ENCODE peak calls at places on chromosomes 4 and X, in seven cellular contexts. One of them, this sample, is unnamed.

GRCh38 chr4:169612869-169613859 is 781 bp upstream of the NEK1 start:
- DNase-seq in uterus: peak
- DNase-seq in posterior vena cava: peak
- DNase-seq in activated CD8-positive, alpha-beta memory T cell treated with anti-CD3 and anti-CD28 coated beads for 1 hour: peak
- DNase-seq in WERI-Rb-1: peak
- DNase-seq in COLO829: peak
- DNase-seq in stimulated activated CD4-positive, alpha-beta T cell treated with anti-CD3 and anti-CD28 coated beads, Interleukin-4, amount 100 ng/mL, for 24 hours: peak
- DNase-seq in this sample: peak

GRCh38 chr4:150010525-150011126 is 67.6 kb upstream of the DCLK2 start:
- DNase-seq in uterus: peak
- DNase-seq in posterior vena cava: no peak
- DNase-seq in activated CD8-positive, alpha-beta memory T cell treated with anti-CD3 and anti-CD28 coated beads for 1 hour: no peak
- DNase-seq in WERI-Rb-1: peak
- DNase-seq in COLO829: peak
- DNase-seq in stimulated activated CD4-positive, alpha-beta T cell treated with anti-CD3 and anti-CD28 coated beads, Interleukin-4, amount 100 ng/mL, for 24 hours: no peak
- DNase-seq in this sample: peak

GRCh38 chr4:53908661-53909078 is 155.7 kb downstream of the CHIC2 start:
- DNase-seq in uterus: peak
- DNase-seq in posterior vena cava: no peak
- DNase-seq in activated CD8-positive, alpha-beta memory T cell treated with anti-CD3 and anti-CD28 coated beads for 1 hour: no peak
- DNase-seq in WERI-Rb-1: no peak
- DNase-seq in COLO829: peak
- DNase-seq in stimulated activated CD4-positive, alpha-beta T cell treated with anti-CD3 and anti-CD28 coated beads, Interleukin-4, amount 100 ng/mL, for 24 hours: no peak
- DNase-seq in this sample: no peak

GRCh38 chr4:154205471-154205870 is 286.1 kb downstream of the DCHS2 start:
- DNase-seq in uterus: no peak
- DNase-seq in posterior vena cava: no peak
- DNase-seq in activated CD8-positive, alpha-beta memory T cell treated with anti-CD3 and anti-CD28 coated beads for 1 hour: no peak
- DNase-seq in WERI-Rb-1: no peak
- DNase-seq in COLO829: no peak
- DNase-seq in stimulated activated CD4-positive, alpha-beta T cell treated with anti-CD3 and anti-CD28 coated beads, Interleukin-4, amount 100 ng/mL, for 24 hours: no peak
- DNase-seq in this sample: no peak

GRCh38 chr4:27048350-27049100 is 187.9 kb downstream of the STIM2 start:
- DNase-seq in uterus: no peak
- DNase-seq in posterior vena cava: no peak
- DNase-seq in activated CD8-positive, alpha-beta memory T cell treated with anti-CD3 and anti-CD28 coated beads for 1 hour: no peak
- DNase-seq in WERI-Rb-1: no peak
- DNase-seq in COLO829: peak
- DNase-seq in stimulated activated CD4-positive, alpha-beta T cell treated with anti-CD3 and anti-CD28 coated beads, Interleukin-4, amount 100 ng/mL, for 24 hours: no peak
- DNase-seq in this sample: no peak

GRCh38 chr4:44438687-44439086 is 9.9 kb downstream of the KCTD8 start:
- DNase-seq in uterus: no peak
- DNase-seq in posterior vena cava: no peak
- DNase-seq in activated CD8-positive, alpha-beta memory T cell treated with anti-CD3 and anti-CD28 coated beads for 1 hour: no peak
- DNase-seq in WERI-Rb-1: no peak
- DNase-seq in COLO829: no peak
- DNase-seq in stimulated activated CD4-positive, alpha-beta T cell treated with anti-CD3 and anti-CD28 coated beads, Interleukin-4, amount 100 ng/mL, for 24 hours: no peak
- DNase-seq in this sample: no peak

GRCh38 chr4:103478729-103479128 is 241.1 kb downstream of the TACR3 start:
- DNase-seq in uterus: no peak
- DNase-seq in posterior vena cava: no peak
- DNase-seq in activated CD8-positive, alpha-beta memory T cell treated with anti-CD3 and anti-CD28 coated beads for 1 hour: no peak
- DNase-seq in WERI-Rb-1: no peak
- DNase-seq in COLO829: no peak
- DNase-seq in stimulated activated CD4-positive, alpha-beta T cell treated with anti-CD3 and anti-CD28 coated beads, Interleukin-4, amount 100 ng/mL, for 24 hours: no peak
- DNase-seq in this sample: no peak

GRCh38 chr4:57668621-57669020 is 558.4 kb upstream of the IGFBP7 start:
- DNase-seq in uterus: no peak
- DNase-seq in posterior vena cava: no peak
- DNase-seq in activated CD8-positive, alpha-beta memory T cell treated with anti-CD3 and anti-CD28 coated beads for 1 hour: no peak
- DNase-seq in WERI-Rb-1: no peak
- DNase-seq in COLO829: no peak
- DNase-seq in stimulated activated CD4-positive, alpha-beta T cell treated with anti-CD3 and anti-CD28 coated beads, Interleukin-4, amount 100 ng/mL, for 24 hours: no peak
- DNase-seq in this sample: no peak

GRCh38 chrX:138885886-138886285 is 174.4 kb upstream of the FGF13 start:
- DNase-seq in uterus: no peak
- DNase-seq in posterior vena cava: no peak
- DNase-seq in activated CD8-positive, alpha-beta memory T cell treated with anti-CD3 and anti-CD28 coated beads for 1 hour: no peak
- DNase-seq in WERI-Rb-1: no peak
- DNase-seq in COLO829: peak
- DNase-seq in stimulated activated CD4-positive, alpha-beta T cell treated with anti-CD3 and anti-CD28 coated beads, Interleukin-4, amount 100 ng/mL, for 24 hours: no peak
- DNase-seq in this sample: no peak

GRCh38 chr4:128163177-128164117 is 102.3 kb downstream of the LARP1B start:
- DNase-seq in uterus: no peak
- DNase-seq in posterior vena cava: no peak
- DNase-seq in activated CD8-positive, alpha-beta memory T cell treated with anti-CD3 and anti-CD28 coated beads for 1 hour: no peak
- DNase-seq in WERI-Rb-1: no peak
- DNase-seq in COLO829: peak
- DNase-seq in stimulated activated CD4-positive, alpha-beta T cell treated with anti-CD3 and anti-CD28 coated beads, Interleukin-4, amount 100 ng/mL, for 24 hours: no peak
- DNase-seq in this sample: no peak

GRCh38 chrX:140815868-140816267 is 106.3 kb downstream of the LINC00632 start:
- DNase-seq in uterus: no peak
- DNase-seq in posterior vena cava: no peak
- DNase-seq in activated CD8-positive, alpha-beta memory T cell treated with anti-CD3 and anti-CD28 coated beads for 1 hour: no peak
- DNase-seq in WERI-Rb-1: no peak
- DNase-seq in COLO829: peak
- DNase-seq in stimulated activated CD4-positive, alpha-beta T cell treated with anti-CD3 and anti-CD28 coated beads, Interleukin-4, amount 100 ng/mL, for 24 hours: no peak
- DNase-seq in this sample: no peak

GRCh38 chr4:11496313-11496956 is 67.7 kb upstream of the HS3ST1 start:
- DNase-seq in uterus: no peak
- DNase-seq in posterior vena cava: no peak
- DNase-seq in activated CD8-positive, alpha-beta memory T cell treated with anti-CD3 and anti-CD28 coated beads for 1 hour: no peak
- DNase-seq in WERI-Rb-1: no peak
- DNase-seq in COLO829: peak
- DNase-seq in stimulated activated CD4-positive, alpha-beta T cell treated with anti-CD3 and anti-CD28 coated beads, Interleukin-4, amount 100 ng/mL, for 24 hours: no peak
- DNase-seq in this sample: no peak

GRCh38 chrX:23434356-23434884 is 99.8 kb downstream of the PTCHD1 start:
- DNase-seq in uterus: peak
- DNase-seq in posterior vena cava: peak
- DNase-seq in activated CD8-positive, alpha-beta memory T cell treated with anti-CD3 and anti-CD28 coated beads for 1 hour: no peak
- DNase-seq in WERI-Rb-1: no peak
- DNase-seq in COLO829: peak
- DNase-seq in stimulated activated CD4-positive, alpha-beta T cell treated with anti-CD3 and anti-CD28 coated beads, Interleukin-4, amount 100 ng/mL, for 24 hours: no peak
- DNase-seq in this sample: peak

GRCh38 chr4:2385450-2386020 is 32.9 kb downstream of the ZFYVE28 start:
- DNase-seq in uterus: no peak
- DNase-seq in posterior vena cava: no peak
- DNase-seq in activated CD8-positive, alpha-beta memory T cell treated with anti-CD3 and anti-CD28 coated beads for 1 hour: no peak
- DNase-seq in WERI-Rb-1: no peak
- DNase-seq in COLO829: no peak
- DNase-seq in stimulated activated CD4-positive, alpha-beta T cell treated with anti-CD3 and anti-CD28 coated beads, Interleukin-4, amount 100 ng/mL, for 24 hours: no peak
- DNase-seq in this sample: no peak

GRCh38 chr4:54687887-54688841 is 30.4 kb downstream of the KIT start:
- DNase-seq in uterus: no peak
- DNase-seq in posterior vena cava: no peak
- DNase-seq in activated CD8-positive, alpha-beta memory T cell treated with anti-CD3 and anti-CD28 coated beads for 1 hour: no peak
- DNase-seq in WERI-Rb-1: no peak
- DNase-seq in COLO829: no peak
- DNase-seq in stimulated activated CD4-positive, alpha-beta T cell treated with anti-CD3 and anti-CD28 coated beads, Interleukin-4, amount 100 ng/mL, for 24 hours: no peak
- DNase-seq in this sample: no peak

GRCh38 chr4:129550281-129550785 is 454.4 kb downstream of the C4orf33 start:
- DNase-seq in uterus: no peak
- DNase-seq in posterior vena cava: no peak
- DNase-seq in activated CD8-positive, alpha-beta memory T cell treated with anti-CD3 and anti-CD28 coated beads for 1 hour: no peak
- DNase-seq in WERI-Rb-1: no peak
- DNase-seq in COLO829: peak
- DNase-seq in stimulated activated CD4-positive, alpha-beta T cell treated with anti-CD3 and anti-CD28 coated beads, Interleukin-4, amount 100 ng/mL, for 24 hours: no peak
- DNase-seq in this sample: no peak

GRCh38 chrX:48802089-48802812 is 384 bp downstream of the HDAC6 start:
- DNase-seq in uterus: peak
- DNase-seq in posterior vena cava: peak
- DNase-seq in activated CD8-positive, alpha-beta memory T cell treated with anti-CD3 and anti-CD28 coated beads for 1 hour: peak
- DNase-seq in WERI-Rb-1: peak
- DNase-seq in COLO829: peak
- DNase-seq in stimulated activated CD4-positive, alpha-beta T cell treated with anti-CD3 and anti-CD28 coated beads, Interleukin-4, amount 100 ng/mL, for 24 hours: peak
- DNase-seq in this sample: peak

GRCh38 chr4:5751918-5752802 is 41.2 kb downstream of the EVC start:
- DNase-seq in uterus: no peak
- DNase-seq in posterior vena cava: no peak
- DNase-seq in activated CD8-positive, alpha-beta memory T cell treated with anti-CD3 and anti-CD28 coated beads for 1 hour: no peak
- DNase-seq in WERI-Rb-1: peak
- DNase-seq in COLO829: no peak
- DNase-seq in stimulated activated CD4-positive, alpha-beta T cell treated with anti-CD3 and anti-CD28 coated beads, Interleukin-4, amount 100 ng/mL, for 24 hours: no peak
- DNase-seq in this sample: no peak

GRCh38 chr4:41339812-41340809 is 83.4 kb downstream of the UCHL1 start:
- DNase-seq in uterus: no peak
- DNase-seq in posterior vena cava: no peak
- DNase-seq in activated CD8-positive, alpha-beta memory T cell treated with anti-CD3 and anti-CD28 coated beads for 1 hour: no peak
- DNase-seq in WERI-Rb-1: peak
- DNase-seq in COLO829: no peak
- DNase-seq in stimulated activated CD4-positive, alpha-beta T cell treated with anti-CD3 and anti-CD28 coated beads, Interleukin-4, amount 100 ng/mL, for 24 hours: no peak
- DNase-seq in this sample: no peak

GRCh38 chr4:84814100-84814750 is 152.3 kb downstream of the WDFY3 start:
- DNase-seq in uterus: peak
- DNase-seq in posterior vena cava: no peak
- DNase-seq in activated CD8-positive, alpha-beta memory T cell treated with anti-CD3 and anti-CD28 coated beads for 1 hour: no peak
- DNase-seq in WERI-Rb-1: no peak
- DNase-seq in COLO829: peak
- DNase-seq in stimulated activated CD4-positive, alpha-beta T cell treated with anti-CD3 and anti-CD28 coated beads, Interleukin-4, amount 100 ng/mL, for 24 hours: no peak
- DNase-seq in this sample: no peak

GRCh38 chr4:23728393-23728792 is 161.5 kb downstream of the PPARGC1A start:
- DNase-seq in uterus: no peak
- DNase-seq in posterior vena cava: no peak
- DNase-seq in activated CD8-positive, alpha-beta memory T cell treated with anti-CD3 and anti-CD28 coated beads for 1 hour: no peak
- DNase-seq in WERI-Rb-1: no peak
- DNase-seq in COLO829: peak
- DNase-seq in stimulated activated CD4-positive, alpha-beta T cell treated with anti-CD3 and anti-CD28 coated beads, Interleukin-4, amount 100 ng/mL, for 24 hours: no peak
- DNase-seq in this sample: no peak

GRCh38 chr4:117164338-117164737 is 79.0 kb upstream of the TRAM1L1 start:
- DNase-seq in uterus: no peak
- DNase-seq in posterior vena cava: no peak
- DNase-seq in activated CD8-positive, alpha-beta memory T cell treated with anti-CD3 and anti-CD28 coated beads for 1 hour: no peak
- DNase-seq in WERI-Rb-1: no peak
- DNase-seq in COLO829: no peak
- DNase-seq in stimulated activated CD4-positive, alpha-beta T cell treated with anti-CD3 and anti-CD28 coated beads, Interleukin-4, amount 100 ng/mL, for 24 hours: no peak
- DNase-seq in this sample: no peak

GRCh38 chr4:25174674-25175073 is 14.4 kb upstream of the SEPSECS start:
- DNase-seq in uterus: no peak
- DNase-seq in posterior vena cava: no peak
- DNase-seq in activated CD8-positive, alpha-beta memory T cell treated with anti-CD3 and anti-CD28 coated beads for 1 hour: no peak
- DNase-seq in WERI-Rb-1: no peak
- DNase-seq in COLO829: no peak
- DNase-seq in stimulated activated CD4-positive, alpha-beta T cell treated with anti-CD3 and anti-CD28 coated beads, Interleukin-4, amount 100 ng/mL, for 24 hours: no peak
- DNase-seq in this sample: no peak

GRCh38 chr4:70903282-70903603 is 1.1 kb downstream of the MOB1B start:
- DNase-seq in uterus: no peak
- DNase-seq in posterior vena cava: no peak
- DNase-seq in activated CD8-positive, alpha-beta memory T cell treated with anti-CD3 and anti-CD28 coated beads for 1 hour: no peak
- DNase-seq in WERI-Rb-1: no peak
- DNase-seq in COLO829: no peak
- DNase-seq in stimulated activated CD4-positive, alpha-beta T cell treated with anti-CD3 and anti-CD28 coated beads, Interleukin-4, amount 100 ng/mL, for 24 hours: no peak
- DNase-seq in this sample: no peak

GRCh38 chr4:72128741-72129140 is 96.9 kb downstream of the NPFFR2 start:
- DNase-seq in uterus: no peak
- DNase-seq in posterior vena cava: no peak
- DNase-seq in activated CD8-positive, alpha-beta memory T cell treated with anti-CD3 and anti-CD28 coated beads for 1 hour: no peak
- DNase-seq in WERI-Rb-1: no peak
- DNase-seq in COLO829: no peak
- DNase-seq in stimulated activated CD4-positive, alpha-beta T cell treated with anti-CD3 and anti-CD28 coated beads, Interleukin-4, amount 100 ng/mL, for 24 hours: no peak
- DNase-seq in this sample: no peak

GRCh38 chrX:130981836-130982235 is 76.3 kb upstream of the ARHGAP36 start:
- DNase-seq in uterus: no peak
- DNase-seq in posterior vena cava: no peak
- DNase-seq in activated CD8-positive, alpha-beta memory T cell treated with anti-CD3 and anti-CD28 coated beads for 1 hour: no peak
- DNase-seq in WERI-Rb-1: no peak
- DNase-seq in COLO829: no peak
- DNase-seq in stimulated activated CD4-positive, alpha-beta T cell treated with anti-CD3 and anti-CD28 coated beads, Interleukin-4, amount 100 ng/mL, for 24 hours: no peak
- DNase-seq in this sample: no peak

GRCh38 chrX:57596109-57596870 is 4.5 kb downstream of the ZXDB start:
- DNase-seq in uterus: no peak
- DNase-seq in posterior vena cava: no peak
- DNase-seq in activated CD8-positive, alpha-beta memory T cell treated with anti-CD3 and anti-CD28 coated beads for 1 hour: no peak
- DNase-seq in WERI-Rb-1: no peak
- DNase-seq in COLO829: no peak
- DNase-seq in stimulated activated CD4-positive, alpha-beta T cell treated with anti-CD3 and anti-CD28 coated beads, Interleukin-4, amount 100 ng/mL, for 24 hours: no peak
- DNase-seq in this sample: no peak

GRCh38 chr4:158535130-158535614 is 13.5 kb downstream of the RXFP1 start:
- DNase-seq in uterus: no peak
- DNase-seq in posterior vena cava: no peak
- DNase-seq in activated CD8-positive, alpha-beta memory T cell treated with anti-CD3 and anti-CD28 coated beads for 1 hour: no peak
- DNase-seq in WERI-Rb-1: no peak
- DNase-seq in COLO829: no peak
- DNase-seq in stimulated activated CD4-positive, alpha-beta T cell treated with anti-CD3 and anti-CD28 coated beads, Interleukin-4, amount 100 ng/mL, for 24 hours: peak
- DNase-seq in this sample: no peak

GRCh38 chrX:41823402-41823801 is 99.4 kb downstream of the GPR82 start:
- DNase-seq in uterus: no peak
- DNase-seq in posterior vena cava: no peak
- DNase-seq in activated CD8-positive, alpha-beta memory T cell treated with anti-CD3 and anti-CD28 coated beads for 1 hour: no peak
- DNase-seq in WERI-Rb-1: no peak
- DNase-seq in COLO829: no peak
- DNase-seq in stimulated activated CD4-positive, alpha-beta T cell treated with anti-CD3 and anti-CD28 coated beads, Interleukin-4, amount 100 ng/mL, for 24 hours: no peak
- DNase-seq in this sample: no peak

GRCh38 chrX:116873678-116874077 is 410.9 kb upstream of the CT83 start:
- DNase-seq in uterus: no peak
- DNase-seq in posterior vena cava: no peak
- DNase-seq in activated CD8-positive, alpha-beta memory T cell treated with anti-CD3 and anti-CD28 coated beads for 1 hour: no peak
- DNase-seq in WERI-Rb-1: no peak
- DNase-seq in COLO829: peak
- DNase-seq in stimulated activated CD4-positive, alpha-beta T cell treated with anti-CD3 and anti-CD28 coated beads, Interleukin-4, amount 100 ng/mL, for 24 hours: no peak
- DNase-seq in this sample: no peak

GRCh38 chr4:3069661-3070199 is 4.6 kb downstream of the HTT-AS start:
- DNase-seq in uterus: no peak
- DNase-seq in posterior vena cava: no peak
- DNase-seq in activated CD8-positive, alpha-beta memory T cell treated with anti-CD3 and anti-CD28 coated beads for 1 hour: no peak
- DNase-seq in WERI-Rb-1: no peak
- DNase-seq in COLO829: no peak
- DNase-seq in stimulated activated CD4-positive, alpha-beta T cell treated with anti-CD3 and anti-CD28 coated beads, Interleukin-4, amount 100 ng/mL, for 24 hours: no peak
- DNase-seq in this sample: no peak

GRCh38 chr4:83109480-83110221 is 4.9 kb downstream of the PLAC8 start:
- DNase-seq in uterus: no peak
- DNase-seq in posterior vena cava: no peak
- DNase-seq in activated CD8-positive, alpha-beta memory T cell treated with anti-CD3 and anti-CD28 coated beads for 1 hour: peak
- DNase-seq in WERI-Rb-1: peak
- DNase-seq in COLO829: no peak
- DNase-seq in stimulated activated CD4-positive, alpha-beta T cell treated with anti-CD3 and anti-CD28 coated beads, Interleukin-4, amount 100 ng/mL, for 24 hours: peak
- DNase-seq in this sample: peak

GRCh38 chrX:47177079-47177478 is 16.6 kb upstream of the UBA1 start:
- DNase-seq in uterus: no peak
- DNase-seq in posterior vena cava: peak
- DNase-seq in activated CD8-positive, alpha-beta memory T cell treated with anti-CD3 and anti-CD28 coated beads for 1 hour: no peak
- DNase-seq in WERI-Rb-1: no peak
- DNase-seq in COLO829: no peak
- DNase-seq in stimulated activated CD4-positive, alpha-beta T cell treated with anti-CD3 and anti-CD28 coated beads, Interleukin-4, amount 100 ng/mL, for 24 hours: no peak
- DNase-seq in this sample: no peak

GRCh38 chr4:45172636-45173035 is 446.3 kb upstream of the GNPDA2 start:
- DNase-seq in uterus: no peak
- DNase-seq in posterior vena cava: peak
- DNase-seq in activated CD8-positive, alpha-beta memory T cell treated with anti-CD3 and anti-CD28 coated beads for 1 hour: no peak
- DNase-seq in WERI-Rb-1: peak
- DNase-seq in COLO829: no peak
- DNase-seq in stimulated activated CD4-positive, alpha-beta T cell treated with anti-CD3 and anti-CD28 coated beads, Interleukin-4, amount 100 ng/mL, for 24 hours: no peak
- DNase-seq in this sample: no peak

GRCh38 chr4:89099034-89099433 is 12.3 kb upstream of the TIGD2 start:
- DNase-seq in uterus: no peak
- DNase-seq in posterior vena cava: no peak
- DNase-seq in activated CD8-positive, alpha-beta memory T cell treated with anti-CD3 and anti-CD28 coated beads for 1 hour: no peak
- DNase-seq in WERI-Rb-1: no peak
- DNase-seq in COLO829: no peak
- DNase-seq in stimulated activated CD4-positive, alpha-beta T cell treated with anti-CD3 and anti-CD28 coated beads, Interleukin-4, amount 100 ng/mL, for 24 hours: no peak
- DNase-seq in this sample: no peak

GRCh38 chr4:29852537-29852936 is 867.6 kb upstream of the PCDH7 start:
- DNase-seq in uterus: no peak
- DNase-seq in posterior vena cava: no peak
- DNase-seq in activated CD8-positive, alpha-beta memory T cell treated with anti-CD3 and anti-CD28 coated beads for 1 hour: no peak
- DNase-seq in WERI-Rb-1: no peak
- DNase-seq in COLO829: no peak
- DNase-seq in stimulated activated CD4-positive, alpha-beta T cell treated with anti-CD3 and anti-CD28 coated beads, Interleukin-4, amount 100 ng/mL, for 24 hours: no peak
- DNase-seq in this sample: no peak

GRCh38 chr4:35793766-35794165 is 450.5 kb downstream of the ARAP2 start:
- DNase-seq in uterus: no peak
- DNase-seq in posterior vena cava: no peak
- DNase-seq in activated CD8-positive, alpha-beta memory T cell treated with anti-CD3 and anti-CD28 coated beads for 1 hour: no peak
- DNase-seq in WERI-Rb-1: no peak
- DNase-seq in COLO829: no peak
- DNase-seq in stimulated activated CD4-positive, alpha-beta T cell treated with anti-CD3 and anti-CD28 coated beads, Interleukin-4, amount 100 ng/mL, for 24 hours: no peak
- DNase-seq in this sample: no peak

This sample was measured in ovary.